ENCODE peak calls at places on chromosomes 4 and X, in seven cellular contexts. G, U, W, J, Q, F and Y are unnamed samples. For H3K9me3, the result is how much of the 10 kb centered on the place peaks cover.

GRCh38 chrX:30642642-30643041 is 10.6 kb upstream of the GK start:
- DNase-seq in U (no peak), J (no peak), F (no peak), W (no peak), Q (no peak), G (no peak), Y (no peak)

GRCh38 chrX:41824551-41824950 is 98.8 kb downstream of the CASK start:
- DNase-seq in G (no peak), F (no peak), W (no peak), Q (peak), J (no peak), U (peak), Y (no peak)

GRCh38 chr4:55269970-55270369 is 76.1 kb upstream of the SRD5A3 start:
- DNase-seq in G (no peak), Q (no peak), U (no peak), F (no peak), W (no peak), J (no peak), Y (no peak)

GRCh38 chrX:47093248-47093647 is 15.0 kb downstream of the RGN start:
- DNase-seq in G (no peak), J (peak), U (no peak), W (peak), F (peak), Q (peak), Y (no peak)

GRCh38 chr4:76990288-76991080 is 40.9 kb downstream of the SEPTIN11 start:
- DNase-seq in W (peak), Q (no peak), F (no peak), J (no peak), G (no peak), U (no peak), Y (no peak)

GRCh38 chrX:2414384-2414783 is 86.4 kb downstream of the DHRSX start:
- DNase-seq in J (no peak), Q (no peak), F (no peak), G (no peak), W (no peak), U (no peak), Y (no peak)

GRCh38 chr4:1879491-1879890 is 8.3 kb downstream of the NSD2 start:
- DNase-seq in F (no peak), G (no peak), W (no peak), Q (no peak), J (no peak), U (no peak), Y (no peak)

GRCh38 chr4:138190452-138190858 is 51.7 kb downstream of the SLC7A11 start:
- DNase-seq in J (no peak), U (no peak), Q (no peak), W (no peak), F (no peak), G (peak), Y (no peak)

GRCh38 chrX:46244451-46244850 is 300.8 kb downstream of the ZNF674 start:
- DNase-seq in W (no peak), F (no peak), Q (no peak), U (no peak), J (no peak), G (no peak), Y (no peak)

GRCh38 chr4:970046-970745 is 3.2 kb downstream of the DGKQ start:
- DNase-seq in G (no peak), Q (no peak), F (no peak), U (peak), J (no peak), W (no peak), Y (no peak)

GRCh38 chrX:129781134-129782014 is 1.6 kb downstream of the SASH3 start:
- DNase-seq in G (peak), U (no peak), J (no peak), F (no peak), W (no peak), Q (no peak), Y (peak)

GRCh38 chrX:123188081-123188480 is 4.0 kb downstream of the GRIA3 start:
- DNase-seq in F (no peak), J (no peak), W (no peak), G (no peak), U (no peak), Q (no peak), Y (no peak)

GRCh38 chr4:85420831-85421230 is 54.1 kb upstream of the ARHGAP24 start:
- DNase-seq in W (no peak), F (peak), J (no peak), U (no peak), Q (no peak), G (no peak), Y (no peak)

GRCh38 chrX:28582494-28582893 is 4.8 kb upstream of the IL1RAPL1 start:
- DNase-seq in W (peak), J (no peak), U (no peak), F (no peak), Q (peak), G (no peak), Y (no peak)

GRCh38 chr4:74158561-74159396 is 861 bp downstream of the MTHFD2L start:
- DNase-seq in F (no peak), Q (peak), G (peak), J (no peak), W (no peak), U (no peak), Y (no peak)

GRCh38 chr4:151801547-151802516 is 41.0 kb upstream of the GATB start:
- DNase-seq in Q (peak), U (peak), F (peak), J (peak), W (peak), G (no peak), Y (peak)

GRCh38 chrX:41351923-41352322 is 18.0 kb downstream of the DDX3X start:
- DNase-seq in U (no peak), F (no peak), Q (no peak), W (no peak), G (no peak), J (no peak), Y (no peak)

GRCh38 chr4:6332042-6332668 is 62.5 kb downstream of the WFS1 start:
- DNase-seq in F (peak), W (no peak), U (no peak), Q (no peak), G (no peak), J (no peak), Y (no peak)

GRCh38 chr4:66766557-66766956 is 778.7 kb downstream of the CENPC start:
- DNase-seq in W (no peak), F (peak), Q (no peak), U (no peak), J (peak), G (no peak), Y (no peak)

GRCh38 chr4:144340931-144341330 is 200.4 kb upstream of the GYPA start:
- DNase-seq in J (no peak), F (no peak), G (no peak), U (no peak), Q (no peak), W (no peak), Y (no peak)

GRCh38 chr4:154313004-154313587 is 178.5 kb downstream of the DCHS2 start:
- DNase-seq in U (no peak), G (no peak), J (no peak), W (no peak), F (peak), Q (no peak), Y (no peak)

GRCh38 chr4:169437299-169438047 is 166.7 kb upstream of the SH3RF1 start:
- DNase-seq in F (peak), Q (no peak), U (no peak), G (peak), J (no peak), W (no peak), Y (no peak)

DNA sequence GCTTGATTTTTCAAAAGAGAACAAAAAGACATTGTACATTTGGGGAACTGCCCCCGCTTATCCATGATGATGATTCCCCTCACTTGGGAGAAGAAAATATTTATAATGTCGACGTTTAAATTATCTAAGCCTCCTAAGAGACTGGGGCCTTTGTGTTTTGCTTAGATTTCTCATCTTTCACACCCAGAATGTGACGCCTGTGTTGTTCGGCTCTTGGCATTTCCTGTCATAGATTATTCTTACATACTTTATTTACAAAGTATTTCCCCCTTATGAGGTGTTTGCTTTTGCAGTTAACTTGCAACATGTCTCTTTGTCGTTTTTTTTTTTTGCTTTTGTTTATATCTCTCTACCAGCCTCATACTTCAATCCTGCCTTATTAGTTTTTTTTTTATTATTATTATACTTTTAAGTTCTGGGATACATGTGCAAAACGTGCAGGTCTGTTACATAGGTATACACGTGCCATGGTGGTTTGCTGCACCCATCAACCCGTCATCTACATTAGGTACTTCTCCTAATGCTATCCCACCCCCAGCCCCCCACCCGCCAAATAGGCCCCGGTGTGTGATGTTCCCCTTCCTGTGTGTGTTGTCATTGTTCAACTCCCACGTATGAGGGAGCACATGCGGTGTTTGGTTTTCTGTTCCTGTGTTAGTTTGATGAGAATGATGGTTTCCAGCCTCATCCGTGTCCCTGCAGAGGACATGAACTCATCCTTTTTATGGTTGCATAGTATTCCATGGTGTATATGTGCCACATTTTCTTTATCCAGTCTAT is 127.8 kb downstream of the FNIP2 start:
- DNase-seq in F (no peak), J (peak), U (no peak), W (no peak), Q (no peak), G (no peak), Y (no peak)
- H3K27ac ChIP-seq in F (no peak), J (no peak), U (no peak), W (no peak), Q (peak), G (no peak), Y (no peak)

GRCh38 chrX:110408949-110409588 is 50.4 kb downstream of the RTL9 start:
- DNase-seq in U (no peak), F (no peak), J (no peak), G (no peak), Q (no peak), W (no peak), Y (no peak)
- H3K9me3 ChIP-seq in U (under half), F (under half), J (under half), G (under half), Q (under half), W (under half), Y (under half)

DNA sequence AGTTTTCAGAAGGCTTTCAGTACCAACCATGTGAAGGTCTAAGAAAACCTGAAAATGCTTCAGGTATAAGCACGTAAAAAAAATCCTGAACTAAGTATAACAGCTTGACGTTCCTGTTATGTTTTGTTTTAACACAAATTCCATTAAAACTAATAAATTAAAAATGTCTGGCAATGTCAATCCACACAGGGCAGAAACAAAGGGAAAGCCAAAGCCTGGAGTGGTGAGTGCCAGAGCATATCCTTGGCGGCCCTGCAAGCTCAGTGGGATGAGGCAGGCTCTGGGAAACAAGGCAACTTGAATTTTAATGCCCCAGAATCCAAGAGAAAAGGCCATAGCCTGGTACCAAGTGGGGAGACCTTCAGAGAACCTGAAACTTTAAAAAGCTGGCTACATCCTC is 78.2 kb downstream of the EPHA5 start:
- DNase-seq in G (no peak), F (peak), W (no peak), J (no peak), U (no peak), Q (no peak), Y (no peak)
- H3K4me3 ChIP-seq in G (no peak), F (no peak), W (no peak), J (no peak), U (no peak), Q (no peak), Y (no peak)

DNA sequence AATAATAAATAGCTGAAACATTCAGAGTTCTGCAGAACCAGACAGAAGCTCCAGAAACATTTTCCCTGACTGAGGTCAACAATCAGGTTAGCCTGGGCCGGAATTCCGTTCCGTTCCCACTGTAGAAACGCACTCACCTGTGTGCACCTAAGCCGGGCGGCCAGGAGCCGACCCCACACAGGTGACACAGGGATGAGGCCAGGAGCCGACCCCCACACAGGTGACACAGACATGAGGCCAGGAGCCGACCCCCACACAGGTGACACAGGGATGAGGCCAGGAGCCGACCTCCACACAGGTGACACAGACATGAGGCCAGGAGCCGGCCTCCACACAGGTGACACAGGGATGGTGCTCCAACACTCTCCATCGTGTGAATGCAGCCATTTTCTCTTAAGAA is 21.9 kb downstream of the FAT1 start:
- DNase-seq in W (no peak), J (no peak), G (no peak), F (no peak), Q (no peak), U (no peak), Y (no peak)
- H3K27ac ChIP-seq in W (no peak), J (peak), G (no peak), F (peak), Q (peak), U (peak), Y (no peak)